ENCODE peak calls at places on chromosome 22, in seven cellular contexts. O is AG09309; H is NB4; J is bronchial epithelial cell; I is ovary; N is CD4-positive, alpha-beta T cell; L is CD8-positive, alpha-beta T cell. D is an unnamed sample.

GRCh38 chr22:33076368-33076767 is 18.2 kb upstream of the SYN3 start:
- DNase-seq in J (peak), I (no peak), H (peak), L (no peak), O (no peak), N (no peak), D (peak)

GRCh38 chr22:41367680-41368542 is 13.8 kb upstream of the TEF start:
- DNase-seq in O (peak), H (no peak), N (no peak), I (peak), L (no peak), J (peak), D (peak)

GRCh38 chr22:50529416-50530279 is at the start of gene TYMP:
- DNase-seq in J (peak), I (peak), H (no peak), N (no peak), O (no peak), L (peak), D (peak)

GRCh38 chr22:40213478-40213877 is 35.8 kb downstream of the TNRC6B start:
- DNase-seq in J (no peak), I (no peak), L (no peak), O (no peak), N (no peak), H (no peak), D (no peak)

GRCh38 chr22:32887293-32887692 is 85.8 kb downstream of the TIMP3 start:
- DNase-seq in I (no peak), L (no peak), N (no peak), J (no peak), H (no peak), O (no peak), D (no peak)

GRCh38 chr22:41966607-41967240 is 2.5 kb upstream of the SEPTIN3 start:
- DNase-seq in N (no peak), H (peak), O (peak), L (no peak), J (peak), I (no peak), D (peak)

GRCh38 chr22:41987276-41987675 is 11.3 kb upstream of the WBP2NL start:
- DNase-seq in H (no peak), L (no peak), I (no peak), N (no peak), O (no peak), J (no peak), D (no peak)

GRCh38 chr22:44340271-44341239 is 27.8 kb upstream of the SHISAL1 start:
- DNase-seq in L (no peak), H (no peak), J (no peak), I (no peak), O (no peak), N (no peak), D (no peak)

GRCh38 chr22:24471570-24471969 is 23.6 kb upstream of the UPB1 start:
- DNase-seq in N (no peak), J (no peak), H (no peak), O (peak), L (no peak), I (peak), D (no peak)

GRCh38 chr22:45452565-45453449 is 39.3 kb downstream of the RIBC2 start:
- DNase-seq in O (peak), L (no peak), H (no peak), J (no peak), N (no peak), I (no peak), D (no peak)

GRCh38 chr22:46652930-46653331 is 32.7 kb downstream of the GRAMD4 start:
- DNase-seq in L (no peak), O (no peak), N (no peak), H (no peak), J (no peak), I (no peak), D (no peak)

DNA sequence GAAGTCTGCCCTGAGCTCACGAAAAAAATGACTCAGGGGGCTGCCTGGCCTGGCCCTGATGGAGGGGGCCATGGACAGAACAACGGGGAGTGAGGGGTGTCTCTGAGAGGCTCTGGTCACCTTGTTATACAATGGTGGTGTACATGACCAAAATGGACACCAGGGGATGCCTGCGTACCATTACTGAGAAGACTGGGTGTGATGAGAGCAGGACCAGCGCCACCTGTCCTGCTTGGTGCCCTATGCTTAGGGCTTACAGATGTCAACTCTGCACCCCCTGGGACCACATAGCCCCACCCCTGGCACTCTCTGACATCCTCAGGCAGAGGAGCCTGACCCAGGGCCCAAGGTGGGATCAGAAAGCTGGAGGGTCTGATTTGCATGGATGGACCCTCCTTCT is 104.8 kb downstream of the ZNF280B start:
- DNase-seq in L (no peak), O (no peak), I (no peak), N (no peak), H (no peak), J (no peak), D (no peak)
- TF ChIP-seq CTCF in L (no peak), O (no peak), I (no peak), N (no peak), H (no peak), J (no peak), D (no peak)

GRCh38 chr22:35491908-35492380 is 48.7 kb upstream of the RASD2 start:
- DNase-seq in N (no peak), I (no peak), J (no peak), L (no peak), O (no peak), H (no peak), D (no peak)
- TF ChIP-seq CTCF in N (no peak), I (no peak), J (no peak), L (no peak), O (no peak), H (no peak), D (no peak)

DNA sequence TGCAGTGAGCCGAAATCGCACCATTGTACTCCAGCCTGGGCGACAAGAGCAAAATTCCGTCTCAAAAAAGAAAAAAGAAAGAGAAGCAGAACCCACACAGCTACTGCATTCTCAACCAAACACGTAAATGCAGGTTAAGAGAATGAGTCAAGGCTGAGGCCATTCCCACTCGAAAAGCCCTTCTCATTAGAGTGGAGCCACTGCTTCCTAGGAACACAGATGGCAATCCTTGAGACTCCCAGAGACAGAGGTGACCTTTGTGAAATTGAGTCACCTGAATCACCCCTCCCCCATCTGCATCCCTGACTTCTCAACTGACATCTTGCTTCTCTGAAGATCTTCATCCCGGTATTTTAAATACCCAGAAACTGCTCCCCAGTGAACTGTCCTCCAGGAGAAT is 8.2 kb downstream of the PACSIN2 start:
- DNase-seq in J (no peak), N (no peak), L (no peak), H (no peak), I (no peak), O (no peak), D (no peak)
- TF ChIP-seq CTCF in J (no peak), N (no peak), L (no peak), H (no peak), I (no peak), O (no peak), D (no peak)

GRCh38 chr22:29306830-29307657 is 594 bp downstream of the GAS2L1 start:
- DNase-seq in I (peak), J (peak), O (peak), N (no peak), H (peak), L (peak), D (peak)
- TF ChIP-seq CTCF in I (no peak), J (no peak), O (no peak), N (no peak), H (no peak), L (no peak), D (no peak)

D was measured in epithelial cell of esophagus.